ENCODE peak calls at places on chromosome 20, in eight cellular contexts. R is CD8-positive, alpha-beta memory T cell; I is dermis blood vessel endothelial cell; T is effector memory CD4-positive, alpha-beta T cell; J is GM10248; Z is SHP77; K is stimulated activated CD8-positive, alpha-beta memory T cell treated with anti-CD3 and anti-CD28 coated beads, Interleukin-4, amount 100 ng/mL, for 24 hours; N is cardiac fibroblast. E is an unnamed sample.

GRCh38 chr20:3218307-3218988 is 9.2 kb downstream of the ITPA start:
- DNase-seq in R (peak), I (peak), T (peak), J (peak), Z (peak), K (peak), N (peak), E (peak)

GRCh38 chr20:6623989-6624388 is 143.5 kb upstream of the BMP2 start:
- DNase-seq in R (no peak), I (peak), T (no peak), J (peak), Z (no peak), K (no peak), N (no peak), E (peak)

GRCh38 chr20:33602826-33603590 is 59.1 kb upstream of the C20orf144 start:
- DNase-seq in R (no peak), I (no peak), T (no peak), J (no peak), Z (no peak), K (no peak), N (no peak), E (no peak)

GRCh38 chr20:47675190-47676142 is 109.8 kb downstream of the SULF2 start:
- DNase-seq in R (no peak), I (no peak), T (no peak), J (no peak), Z (no peak), K (no peak), N (no peak), E (no peak)

GRCh38 chr20:54251093-54251492 is 43.2 kb downstream of the PFDN4 start:
- DNase-seq in R (no peak), I (no peak), T (no peak), J (no peak), Z (no peak), K (no peak), N (no peak), E (no peak)

GRCh38 chr20:3788685-3789155 is 2.2 kb upstream of the CENPB start:
- DNase-seq in R (no peak), I (no peak), T (no peak), J (no peak), Z (no peak), K (no peak), N (no peak), E (no peak)

GRCh38 chr20:37072293-37073196 is 23.3 kb downstream of the RBL1 start:
- DNase-seq in R (no peak), I (no peak), T (no peak), J (no peak), Z (no peak), K (no peak), N (no peak), E (no peak)

GRCh38 chr20:62477669-62478450 is 2.1 kb upstream of the GATA5 start:
- DNase-seq in R (no peak), I (no peak), T (no peak), J (no peak), Z (no peak), K (no peak), N (no peak), E (no peak)

GRCh38 chr20:6976535-6976934 is 209.0 kb downstream of the BMP2 start:
- DNase-seq in R (no peak), I (no peak), T (no peak), J (no peak), Z (no peak), K (no peak), N (no peak), E (no peak)

GRCh38 chr20:2816583-2817340 is 598 bp downstream of the TMEM239 start:
- DNase-seq in R (no peak), I (no peak), T (no peak), J (no peak), Z (no peak), K (no peak), N (no peak), E (no peak)

GRCh38 chr20:19335916-19336315 is 123.5 kb downstream of the SLC24A3 start:
- DNase-seq in R (no peak), I (no peak), T (no peak), J (no peak), Z (no peak), K (no peak), N (no peak), E (no peak)

GRCh38 chr20:21719592-21720214 is 14.2 kb downstream of the PAX1 start:
- DNase-seq in R (no peak), I (peak), T (no peak), J (peak), Z (peak), K (peak), N (peak), E (peak)

GRCh38 chr20:39717976-39718375 is 755.8 kb downstream of the DHX35 start:
- DNase-seq in R (no peak), I (no peak), T (no peak), J (no peak), Z (no peak), K (no peak), N (no peak), E (no peak)

GRCh38 chr20:45508068-45508886 is 7.1 kb downstream of the SPINT3 start:
- DNase-seq in R (no peak), I (no peak), T (no peak), J (no peak), Z (no peak), K (no peak), N (no peak), E (no peak)

GRCh38 chr20:22630698-22631097 is 46.3 kb upstream of the FOXA2 start:
- DNase-seq in R (no peak), I (no peak), T (no peak), J (no peak), Z (peak), K (no peak), N (no peak), E (no peak)